ENCODE peak calls at places on chromosomes 12 and 14, in six cellular contexts. O is stimulated activated CD4-positive, alpha-beta T cell treated with anti-CD3 and anti-CD28 coated beads, TNF-alpha, amount 100 ng/mL, for 24 hours; C is glutamatergic neuron; H is T-helper 22 cell; T is anterior cingulate cortex; U is NCI-H1092. R is an unnamed sample.

GRCh38 chr12:123038486-123038885 is 58.0 kb downstream of the ARL6IP4 start:
- DNase-seq in O (no peak), C (no peak), H (no peak), T (no peak), U (no peak), R (no peak)

GRCh38 chr12:120290541-120291312 is 976 bp downstream of the RNU4-2 start:
- DNase-seq in O (no peak), C (no peak), H (no peak), T (peak), U (no peak), R (no peak)

GRCh38 chr14:77508249-77508648 is 9.6 kb upstream of the ISM2 start:
- DNase-seq in O (no peak), C (no peak), H (no peak), T (no peak), U (no peak), R (no peak)

GRCh38 chr14:65471038-65471878 is 58.7 kb downstream of the FUT8 start:
- DNase-seq in O (no peak), C (no peak), H (no peak), T (no peak), U (no peak), R (no peak)

GRCh38 chr14:99320621-99321235 is 48.7 kb upstream of the BCL11B start:
- DNase-seq in O (no peak), C (no peak), H (no peak), T (no peak), U (no peak), R (no peak)

GRCh38 chr14:71371711-71372396 is 464.6 kb downstream of the PCNX1 start:
- DNase-seq in O (no peak), C (no peak), H (no peak), T (no peak), U (no peak), R (no peak)

GRCh38 chr14:34003691-34004090 is 52.8 kb upstream of the EGLN3 start:
- DNase-seq in O (no peak), C (no peak), H (no peak), T (no peak), U (no peak), R (no peak)

GRCh38 chr14:75578786-75579781 is 664 bp downstream of the FLVCR2 start:
- DNase-seq in O (no peak), C (no peak), H (no peak), T (no peak), U (no peak), R (no peak)

GRCh38 chr14:91105673-91106072 is 8.2 kb upstream of the DGLUCY start:
- DNase-seq in O (no peak), C (no peak), H (no peak), T (no peak), U (no peak), R (no peak)

GRCh38 chr14:89621791-89622638 is 205.0 kb upstream of the FOXN3 start:
- DNase-seq in O (no peak), C (peak), H (no peak), T (no peak), U (no peak), R (no peak)

GRCh38 chr14:89507521-89507920 is 90.5 kb upstream of the FOXN3 start:
- DNase-seq in O (no peak), C (no peak), H (no peak), T (no peak), U (no peak), R (no peak)

GRCh38 chr14:91204657-91205056 is 39.8 kb downstream of the GPR68 start:
- DNase-seq in O (no peak), C (no peak), H (no peak), T (no peak), U (no peak), R (no peak)

GRCh38 chr14:96246535-96246839 is 9.5 kb upstream of the BDKRB1 start:
- DNase-seq in O (no peak), C (no peak), H (no peak), T (no peak), U (no peak), R (no peak)

GRCh38 chr12:28097221-28097620 is 93.0 kb upstream of the CCDC91 start:
- DNase-seq in O (no peak), C (no peak), H (no peak), T (no peak), U (no peak), R (no peak)

GRCh38 chr14:34078117-34078743 is 127.4 kb upstream of the EGLN3 start:
- DNase-seq in O (no peak), C (no peak), H (no peak), T (no peak), U (no peak), R (peak)

R was measured in Ammon's horn.